ENCODE peak calls at places on chromosomes 4 and X, in four cellular contexts. L is omental fat pad, Y is ureter, F is nephron progenitor cell. U is an unnamed sample.
A peak's percentile ranks its signal among the peaks of the same experiment; 100 is the strongest.

GRCh38 chr4:7037425-7037824 is 5.7 kb upstream of the TADA2B start:
- DNase-seq in F (no peak), L (no peak), Y (no peak), U (no peak)

GRCh38 chrX:11967986-11968385 is 170.3 kb upstream of the FRMPD4 start:
- DNase-seq in Y (no peak), L (no peak), F (no peak), U (no peak)

GRCh38 chr4:98919996-98920395 is 8.9 kb downstream of the EIF4E start:
- DNase-seq in Y (no peak), F (no peak), L (no peak), U (no peak)

GRCh38 chrX:136906921-136907510 is 26.5 kb upstream of the RBMX start:
- DNase-seq in Y (no peak), L (no peak), F (no peak), U (no peak)

GRCh38 chr4:106287353-106287969 is 28.5 kb downstream of the TBCK start:
- DNase-seq in L (no peak), F (no peak), Y (no peak), U (no peak)

GRCh38 chr4:68249434-68249833 is 3.9 kb upstream of the TMPRSS11B start:
- DNase-seq in Y (no peak), F (no peak), L (no peak), U (no peak)

GRCh38 chr4:40856836-40857362 is 107.1 kb downstream of the NSUN7 start:
- DNase-seq in L (no peak), Y (peak; percentile 62), F (peak; percentile 87), U (peak; percentile 68)

GRCh38 chr4:87679449-87680169 is 29.5 kb downstream of the DMP1 start:
- DNase-seq in F (peak; percentile 72), Y (no peak), L (no peak), U (no peak)

GRCh38 chr4:8916251-8916913 is 44.7 kb upstream of the HMX1 start:
- DNase-seq in L (no peak), F (no peak), Y (peak; percentile 26), U (no peak)

GRCh38 chr4:52641853-52642563 is 17.1 kb downstream of the USP46 start:
- DNase-seq in F (no peak), L (no peak), Y (no peak), U (no peak)

GRCh38 chr4:1047106-1047975 is 35.9 kb downstream of the FGFRL1 start:
- DNase-seq in L (no peak), Y (peak; percentile 41), F (no peak), U (no peak)

GRCh38 chrX:47266643-47267042 is 33.8 kb downstream of the USP11 start:
- DNase-seq in F (no peak), Y (no peak), L (no peak), U (no peak)